ENCODE peak calls at places on chromosomes 16 and 17, in four cellular contexts. One of them, this sample, is unnamed.

GRCh38 chr16:11296706-11297491 is 15.8 kb upstream of the PRM1 start:
- DNase-seq in nephron progenitor cell: no peak
- DNase-seq in astrocyte of the cerebellum: no peak
- DNase-seq in Calu3: no peak
- DNase-seq in this sample: no peak

GRCh38 chr16:1258906-1259759 is 3.3 kb downstream of the TPSD1 start:
- DNase-seq in nephron progenitor cell: no peak
- DNase-seq in astrocyte of the cerebellum: no peak
- DNase-seq in Calu3: peak
- DNase-seq in this sample: no peak

GRCh38 chr17:39239640-39240314 is 14.0 kb upstream of the STAC2 start:
- DNase-seq in nephron progenitor cell: peak
- DNase-seq in astrocyte of the cerebellum: no peak
- DNase-seq in Calu3: peak
- DNase-seq in this sample: no peak

GRCh38 chr16:83878838-83879237 is 20.1 kb upstream of the MLYCD start:
- DNase-seq in nephron progenitor cell: no peak
- DNase-seq in astrocyte of the cerebellum: peak
- DNase-seq in Calu3: peak
- DNase-seq in this sample: no peak

GRCh38 chr16:31700530-31701388 is 172.8 kb upstream of the ZNF267 start:
- DNase-seq in nephron progenitor cell: peak
- DNase-seq in astrocyte of the cerebellum: peak
- DNase-seq in Calu3: peak
- DNase-seq in this sample: no peak

GRCh38 chr16:75000481-75001081 is 1.8 kb downstream of the ZNRF1 start:
- DNase-seq in nephron progenitor cell: peak
- DNase-seq in astrocyte of the cerebellum: no peak
- DNase-seq in Calu3: peak
- DNase-seq in this sample: peak

GRCh38 chr16:72664122-72664479 is 383.8 kb downstream of the ZFHX3 start:
- DNase-seq in nephron progenitor cell: no peak
- DNase-seq in astrocyte of the cerebellum: no peak
- DNase-seq in Calu3: no peak
- DNase-seq in this sample: no peak

GRCh38 chr16:49767998-49768397 is 87.9 kb downstream of the ZNF423 start:
- DNase-seq in nephron progenitor cell: no peak
- DNase-seq in astrocyte of the cerebellum: no peak
- DNase-seq in Calu3: no peak
- DNase-seq in this sample: no peak

GRCh38 chr17:76716834-76717205 is 6.1 kb upstream of the MXRA7 start:
- DNase-seq in nephron progenitor cell: no peak
- DNase-seq in astrocyte of the cerebellum: peak
- DNase-seq in Calu3: no peak
- DNase-seq in this sample: no peak

GRCh38 chr16:80569440-80570105 is 28.8 kb downstream of the DYNLRB2 start:
- DNase-seq in nephron progenitor cell: no peak
- DNase-seq in astrocyte of the cerebellum: peak
- DNase-seq in Calu3: peak
- DNase-seq in this sample: no peak

GRCh38 chr17:50027639-50028206 is 28.2 kb upstream of the ITGA3 start:
- DNase-seq in nephron progenitor cell: no peak
- DNase-seq in astrocyte of the cerebellum: peak
- DNase-seq in Calu3: peak
- DNase-seq in this sample: peak

GRCh38 chr17:44083250-44083849 is 12.8 kb downstream of the G6PC3 start:
- DNase-seq in nephron progenitor cell: no peak
- DNase-seq in astrocyte of the cerebellum: no peak
- DNase-seq in Calu3: peak
- DNase-seq in this sample: no peak

GRCh38 chr17:77240976-77241375 is 100.2 kb downstream of the SEC14L1 start:
- DNase-seq in nephron progenitor cell: no peak
- DNase-seq in astrocyte of the cerebellum: no peak
- DNase-seq in Calu3: no peak
- DNase-seq in this sample: no peak

GRCh38 chr16:31216552-31217530 is at the start of gene PYDC1:
- DNase-seq in nephron progenitor cell: peak
- DNase-seq in astrocyte of the cerebellum: no peak
- DNase-seq in Calu3: no peak
- DNase-seq in this sample: no peak

GRCh38 chr16:24580665-24581064 is 41.3 kb downstream of the RBBP6 start:
- DNase-seq in nephron progenitor cell: no peak
- DNase-seq in astrocyte of the cerebellum: peak
- DNase-seq in Calu3: no peak
- DNase-seq in this sample: no peak

GRCh38 chr17:78781339-78782304 is at the start of gene CYTH1:
- DNase-seq in nephron progenitor cell: peak
- DNase-seq in astrocyte of the cerebellum: no peak
- DNase-seq in Calu3: peak
- DNase-seq in this sample: no peak

GRCh38 chr16:27426423-27427408 is 24.7 kb downstream of the IL21R start:
- DNase-seq in nephron progenitor cell: no peak
- DNase-seq in astrocyte of the cerebellum: peak
- DNase-seq in Calu3: peak
- DNase-seq in this sample: peak

GRCh38 chr17:73827627-73828241 is 183.5 kb upstream of the SDK2 start:
- DNase-seq in nephron progenitor cell: no peak
- DNase-seq in astrocyte of the cerebellum: no peak
- DNase-seq in Calu3: no peak
- DNase-seq in this sample: no peak

GRCh38 chr16:59597269-59597668 is 863.2 kb upstream of the GOT2 start:
- DNase-seq in nephron progenitor cell: no peak
- DNase-seq in astrocyte of the cerebellum: no peak
- DNase-seq in Calu3: no peak
- DNase-seq in this sample: no peak

GRCh38 chr17:9522074-9522473 is 53.5 kb downstream of the STX8 start:
- DNase-seq in nephron progenitor cell: peak
- DNase-seq in astrocyte of the cerebellum: peak
- DNase-seq in Calu3: peak
- DNase-seq in this sample: no peak

GRCh38 chr17:1022278-1023024 is 25.5 kb downstream of the TIMM22 start:
- DNase-seq in nephron progenitor cell: no peak
- DNase-seq in astrocyte of the cerebellum: no peak
- DNase-seq in Calu3: no peak
- DNase-seq in this sample: no peak

GRCh38 chr16:83137894-83138293 is 511.1 kb downstream of the CDH13 start:
- DNase-seq in nephron progenitor cell: no peak
- DNase-seq in astrocyte of the cerebellum: no peak
- DNase-seq in Calu3: no peak
- DNase-seq in this sample: no peak

GRCh38 chr17:21549107-21549687 is 143.1 kb upstream of the KCNJ18 start:
- DNase-seq in nephron progenitor cell: no peak
- DNase-seq in astrocyte of the cerebellum: no peak
- DNase-seq in Calu3: no peak
- DNase-seq in this sample: no peak

GRCh38 chr16:17364319-17365210 is 106.2 kb downstream of the XYLT1 start:
- DNase-seq in nephron progenitor cell: no peak
- DNase-seq in astrocyte of the cerebellum: peak
- DNase-seq in Calu3: peak
- DNase-seq in this sample: no peak

GRCh38 chr17:38761612-38762011 is 9.1 kb downstream of the PSMB3 start:
- DNase-seq in nephron progenitor cell: peak
- DNase-seq in astrocyte of the cerebellum: no peak
- DNase-seq in Calu3: peak
- DNase-seq in this sample: no peak

GRCh38 chr17:81898029-81898866 is 3.8 kb upstream of the NPB start:
- DNase-seq in nephron progenitor cell: no peak
- DNase-seq in astrocyte of the cerebellum: peak
- DNase-seq in Calu3: no peak
- DNase-seq in this sample: no peak

GRCh38 chr17:48526986-48527741 is 3.6 kb downstream of the HOXB1 start:
- DNase-seq in nephron progenitor cell: peak
- DNase-seq in astrocyte of the cerebellum: no peak
- DNase-seq in Calu3: no peak
- DNase-seq in this sample: no peak

GRCh38 chr16:1315081-1316032 is 5.9 kb downstream of the UBE2I start:
- DNase-seq in nephron progenitor cell: no peak
- DNase-seq in astrocyte of the cerebellum: no peak
- DNase-seq in Calu3: no peak
- DNase-seq in this sample: no peak

GRCh38 chr16:52069866-52070265 is 477.1 kb downstream of the TOX3 start:
- DNase-seq in nephron progenitor cell: peak
- DNase-seq in astrocyte of the cerebellum: no peak
- DNase-seq in Calu3: peak
- DNase-seq in this sample: no peak

GRCh38 chr16:52070341-52071057 is 476.4 kb downstream of the TOX3 start:
- DNase-seq in nephron progenitor cell: no peak
- DNase-seq in astrocyte of the cerebellum: no peak
- DNase-seq in Calu3: no peak
- DNase-seq in this sample: no peak

GRCh38 chr16:52066951-52067350 is 480.0 kb downstream of the TOX3 start:
- DNase-seq in nephron progenitor cell: no peak
- DNase-seq in astrocyte of the cerebellum: no peak
- DNase-seq in Calu3: no peak
- DNase-seq in this sample: no peak

GRCh38 chr16:52071101-52071500 is 475.8 kb downstream of the TOX3 start:
- DNase-seq in nephron progenitor cell: no peak
- DNase-seq in astrocyte of the cerebellum: no peak
- DNase-seq in Calu3: no peak
- DNase-seq in this sample: no peak

GRCh38 chr16:52068447-52069074 is 478.4 kb downstream of the TOX3 start:
- DNase-seq in nephron progenitor cell: peak
- DNase-seq in astrocyte of the cerebellum: no peak
- DNase-seq in Calu3: peak
- DNase-seq in this sample: no peak
- TF ChIP-seq CTCF in nephron progenitor cell: peak
- TF ChIP-seq CTCF in astrocyte of the cerebellum: peak
- TF ChIP-seq CTCF in Calu3: no peak
- TF ChIP-seq CTCF in this sample: no peak

DNA sequence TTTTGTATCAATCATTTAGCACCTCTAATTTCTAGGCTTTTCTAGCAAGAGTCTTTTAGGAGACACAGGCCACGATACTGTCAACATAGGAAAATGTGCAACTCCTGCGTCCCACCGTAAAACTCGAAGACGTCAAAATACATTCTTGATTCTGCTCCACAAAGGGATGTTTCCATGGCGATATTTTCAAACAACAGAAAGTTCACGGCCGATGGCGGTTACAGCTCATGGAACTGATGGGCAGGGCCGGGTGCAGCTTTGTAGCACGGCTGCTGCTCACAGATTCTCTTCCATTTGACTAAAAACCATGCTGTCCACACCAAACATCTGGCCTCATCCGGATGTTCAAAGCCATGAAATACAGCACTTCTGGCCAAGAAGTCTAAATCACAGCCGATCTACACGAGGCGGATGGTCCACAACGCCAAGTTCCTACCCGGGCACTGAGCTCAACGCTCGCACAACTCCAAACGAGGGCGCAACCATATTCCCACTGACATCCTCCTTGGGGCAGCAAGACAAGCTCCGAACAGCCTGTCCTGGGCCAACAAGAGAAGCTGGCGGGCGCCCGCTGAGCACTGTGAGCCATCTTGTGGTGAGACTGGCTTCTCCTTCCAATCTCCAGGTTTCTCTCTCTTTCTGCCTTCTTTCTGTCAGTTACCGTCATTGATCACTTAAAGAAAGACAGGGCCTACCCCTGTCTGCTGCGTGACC is 79.8 kb downstream of the ZNF778 start:
- DNase-seq in nephron progenitor cell: no peak
- DNase-seq in astrocyte of the cerebellum: no peak
- DNase-seq in Calu3: no peak
- DNase-seq in this sample: no peak
- TF ChIP-seq CTCF in nephron progenitor cell: no peak
- TF ChIP-seq CTCF in astrocyte of the cerebellum: no peak
- TF ChIP-seq CTCF in Calu3: no peak
- TF ChIP-seq CTCF in this sample: no peak

DNA sequence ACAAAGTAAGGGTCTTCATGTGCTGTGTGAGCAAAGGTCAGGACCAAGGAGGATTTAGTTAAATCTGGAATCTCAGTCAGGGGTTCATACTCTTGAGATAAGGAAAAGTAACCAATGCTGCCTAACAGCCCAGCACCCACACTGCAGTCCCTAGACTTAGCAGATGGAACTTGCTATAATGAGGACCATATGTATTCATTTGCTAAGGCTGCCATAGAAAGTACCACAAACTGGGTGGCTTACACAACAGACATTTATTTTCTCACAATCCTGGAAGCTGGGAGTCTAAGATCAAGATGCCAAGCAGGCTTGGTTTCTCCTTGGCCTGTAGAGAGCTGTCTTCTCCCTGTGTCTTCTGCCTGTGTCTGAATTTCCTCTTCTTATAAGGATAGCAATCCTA is 20.8 kb downstream of the ZP2 start:
- DNase-seq in nephron progenitor cell: no peak
- DNase-seq in astrocyte of the cerebellum: no peak
- DNase-seq in Calu3: no peak
- DNase-seq in this sample: no peak
- TF ChIP-seq CTCF in nephron progenitor cell: no peak
- TF ChIP-seq CTCF in astrocyte of the cerebellum: no peak
- TF ChIP-seq CTCF in Calu3: no peak
- TF ChIP-seq CTCF in this sample: no peak

GRCh38 chr16:51759999-51760398 is 608.9 kb upstream of the SALL1 start:
- DNase-seq in nephron progenitor cell: no peak
- DNase-seq in astrocyte of the cerebellum: no peak
- DNase-seq in Calu3: no peak
- DNase-seq in this sample: no peak

GRCh38 chr16:51759329-51759728 is 608.3 kb upstream of the SALL1 start:
- DNase-seq in nephron progenitor cell: no peak
- DNase-seq in astrocyte of the cerebellum: no peak
- DNase-seq in Calu3: no peak
- DNase-seq in this sample: no peak

GRCh38 chr16:51763072-51763658 is 612.1 kb upstream of the SALL1 start:
- DNase-seq in nephron progenitor cell: peak
- DNase-seq in astrocyte of the cerebellum: no peak
- DNase-seq in Calu3: no peak
- DNase-seq in this sample: no peak

GRCh38 chr16:51757921-51758479 is 606.9 kb upstream of the SALL1 start:
- DNase-seq in nephron progenitor cell: no peak
- DNase-seq in astrocyte of the cerebellum: no peak
- DNase-seq in Calu3: no peak
- DNase-seq in this sample: no peak

DNA sequence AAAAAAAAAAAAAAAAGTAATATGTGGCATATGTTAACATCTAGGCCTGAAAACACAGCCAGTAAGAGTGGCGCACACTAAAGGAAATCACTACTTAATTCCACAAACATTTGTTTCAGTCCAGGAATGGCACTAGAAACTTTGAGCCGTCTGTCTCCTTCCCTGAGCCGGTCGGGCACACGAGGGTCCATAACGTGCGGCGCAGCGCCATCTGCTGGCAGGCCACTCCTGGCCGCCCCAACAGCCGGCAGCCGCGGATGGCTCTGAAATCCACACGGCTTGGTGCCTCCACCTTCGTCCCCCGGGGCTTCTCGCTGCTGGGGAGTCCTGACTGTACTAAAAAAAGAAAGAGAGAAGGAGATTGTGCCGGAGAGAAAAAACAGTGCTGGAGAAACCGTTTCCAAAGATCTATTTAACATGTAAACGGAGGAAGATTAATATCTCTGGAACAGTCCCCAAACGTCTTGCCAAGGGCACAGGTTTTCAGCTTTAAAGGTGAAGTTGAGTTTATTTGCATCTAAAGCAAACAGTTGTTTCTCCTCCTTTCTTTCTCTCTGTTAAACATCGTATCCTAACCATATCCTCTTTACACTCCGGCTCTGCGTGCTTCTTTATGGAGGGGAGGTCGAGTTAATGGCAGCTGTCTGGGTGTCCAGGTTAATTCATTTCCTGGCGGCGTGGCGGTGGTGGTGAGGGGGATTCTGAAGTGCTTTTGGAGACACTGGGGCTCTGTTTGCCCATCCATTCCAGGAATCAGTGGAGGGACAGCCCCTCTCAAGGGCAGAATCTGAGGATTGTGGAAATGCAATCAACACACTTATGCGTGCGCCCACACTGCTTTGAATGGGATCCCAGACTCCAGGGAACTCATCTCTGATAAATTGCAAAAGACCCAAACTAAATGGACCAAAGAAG is 611.3 kb upstream of the SALL1 start:
- DNase-seq in nephron progenitor cell: peak
- DNase-seq in astrocyte of the cerebellum: peak
- DNase-seq in Calu3: peak
- DNase-seq in this sample: no peak
- TF ChIP-seq CTCF in nephron progenitor cell: peak
- TF ChIP-seq CTCF in astrocyte of the cerebellum: peak
- TF ChIP-seq CTCF in Calu3: peak
- TF ChIP-seq CTCF in this sample: peak